ENCODE peak calls at places on chromosome 9, in nine cellular contexts. A is iris pigment epithelial cell; Y is sciatic nerve; Q is kidney epithelial cell; I is non-pigmented ciliary epithelial cell; D is foreskin keratinocyte; L is astrocyte; J is stimulated activated CD4-positive, alpha-beta T cell treated with anti-CD3 and anti-CD28 coated beads, Interleukin-2, amount 100 ng/mL, for 4 hours; C is T-helper 2 cell. W is an unnamed sample.

GRCh38 chr9:132988244-132989013 is 9.9 kb downstream of the GFI1B start:
- DNase-seq in Y (no peak), Q (no peak), D (no peak), I (no peak), L (no peak), J (no peak), A (no peak), C (no peak), W (no peak)

GRCh38 chr9:110116543-110116885 is 91.4 kb downstream of the C9orf152 start:
- DNase-seq in Q (no peak), A (peak), D (peak), Y (no peak), J (no peak), C (no peak), I (no peak), L (peak), W (no peak)

GRCh38 chr9:99326112-99326916 is 104.2 kb downstream of the SEC61B start:
- DNase-seq in C (no peak), L (peak), D (no peak), A (peak), Y (no peak), J (no peak), Q (no peak), I (no peak), W (no peak)

GRCh38 chr9:114282104-114282485 is 40.8 kb upstream of the ORM1 start:
- DNase-seq in A (no peak), J (no peak), D (no peak), L (no peak), Q (no peak), C (no peak), I (no peak), Y (peak), W (no peak)

GRCh38 chr9:124870723-124871122 is 8.8 kb downstream of the ARPC5L start:
- DNase-seq in C (peak), J (no peak), I (no peak), Y (no peak), L (no peak), Q (no peak), A (no peak), D (no peak), W (no peak)

GRCh38 chr9:109258619-109259321 is 62.1 kb downstream of the EPB41L4B start:
- DNase-seq in A (no peak), C (no peak), Q (no peak), J (no peak), I (no peak), Y (no peak), D (no peak), L (no peak), W (no peak)

GRCh38 chr9:116480700-116481099 is 206.4 kb upstream of the TRIM32 start:
- DNase-seq in J (no peak), I (no peak), L (no peak), Y (no peak), D (no peak), A (no peak), Q (no peak), C (no peak), W (no peak)

GRCh38 chr9:76634356-76635054 is 129.7 kb upstream of the PCA3 start:
- DNase-seq in C (peak), L (peak), J (no peak), A (peak), Y (no peak), I (no peak), D (peak), Q (peak), W (peak)

GRCh38 chr9:129081388-129081889 is 528 bp downstream of the DOLPP1 start:
- DNase-seq in L (no peak), C (no peak), D (peak), A (peak), Y (no peak), J (no peak), Q (no peak), I (no peak), W (no peak)

GRCh38 chr9:78091736-78092135 is 60.1 kb upstream of the GNAQ start:
- DNase-seq in L (no peak), I (no peak), C (no peak), Q (no peak), Y (no peak), D (no peak), J (no peak), A (peak), W (no peak)

GRCh38 chr9:103802068-103802467 is 292.0 kb upstream of the SMC2 start:
- DNase-seq in D (no peak), L (peak), C (no peak), Q (no peak), A (peak), I (peak), J (no peak), Y (no peak), W (no peak)

GRCh38 chr9:91807640-91808246 is 142.3 kb downstream of the ROR2 start:
- DNase-seq in A (no peak), C (no peak), J (no peak), I (no peak), Q (no peak), D (no peak), L (no peak), Y (no peak), W (no peak)

GRCh38 chr9:34010979-34011378 is 37.7 kb downstream of the UBAP2 start:
- DNase-seq in A (peak), L (no peak), Q (no peak), C (peak), D (no peak), I (no peak), Y (no peak), J (no peak), W (no peak)